ENCODE peak calls at places on chromosome X, in seven cellular contexts. W, G, L, S, M, T and Q are unnamed samples.

GRCh38 chrX:30504309-30504708 is 73.3 kb downstream of the TASL start:
- DNase-seq in W (peak; percentile 36), G (no peak), L (peak; percentile 11), S (no peak), M (no peak), T (no peak), Q (no peak)

GRCh38 chrX:12814434-12814833 is 23.2 kb downstream of the PRPS2 start:
- DNase-seq in W (peak; percentile 65), G (peak; percentile 10), L (peak; percentile 36), S (no peak), M (peak; percentile 44), T (no peak), Q (no peak)

GRCh38 chrX:134622056-134622812 is 36.0 kb downstream of the PLAC1 start:
- DNase-seq in W (peak; percentile 89), G (no peak), L (peak; percentile 87), S (no peak), M (peak; percentile 29), T (no peak), Q (no peak)

GRCh38 chrX:101057095-101057714 is 5.3 kb upstream of the TRMT2B start:
- DNase-seq in W (peak; percentile 68), G (no peak), L (peak; percentile 70), S (no peak), M (no peak), T (no peak), Q (no peak)

GRCh38 chrX:115378471-115378870 is 89.0 kb downstream of the LUZP4 start:
- DNase-seq in W (peak; percentile 79), G (no peak), L (peak; percentile 27), S (no peak), M (no peak), T (no peak), Q (no peak)

GRCh38 chrX:24334473-24334872 is 20.6 kb upstream of the SUPT20HL2 start:
- DNase-seq in W (peak; percentile 34), G (no peak), L (peak; percentile 19), S (no peak), M (no peak), T (no peak), Q (no peak)

GRCh38 chrX:134537179-134537945 is 77.4 kb downstream of the HPRT1 start:
- DNase-seq in W (peak; percentile 68), G (no peak), L (peak; percentile 92), S (no peak), M (no peak), T (no peak), Q (peak; percentile 75)

GRCh38 chrX:39821011-39821708 is 276.6 kb downstream of the BCOR start:
- DNase-seq in W (peak; percentile 25), G (no peak), L (peak; percentile 25), S (no peak), M (peak; percentile 27), T (no peak), Q (no peak)

GRCh38 chrX:45762699-45763647 is 562.3 kb upstream of the DIPK2B start:
- DNase-seq in W (no peak), G (no peak), L (peak; percentile 38), S (no peak), M (no peak), T (no peak), Q (no peak)

GRCh38 chrX:102067966-102068723 is 57.3 kb upstream of the TCEAL2 start:
- DNase-seq in W (peak; percentile 27), G (no peak), L (peak; percentile 27), S (peak; percentile 0), M (peak; percentile 7), T (no peak), Q (peak; percentile 22)

GRCh38 chrX:110421499-110422455 is 63.1 kb downstream of the RTL9 start:
- DNase-seq in W (no peak), G (no peak), L (no peak), S (no peak), M (no peak), T (no peak), Q (no peak)

GRCh38 chrX:63506320-63506719 is 155.2 kb upstream of the SPIN4 start:
- DNase-seq in W (peak; percentile 47), G (no peak), L (peak; percentile 20), S (no peak), M (no peak), T (no peak), Q (no peak)

GRCh38 chrX:87664381-87664780 is 146.8 kb downstream of the KLHL4 start:
- DNase-seq in W (peak; percentile 31), G (no peak), L (no peak), S (no peak), M (no peak), T (no peak), Q (no peak)

GRCh38 chrX:42869011-42869410 is 91.0 kb upstream of the PPP1R2C start:
- DNase-seq in W (no peak), G (no peak), L (no peak), S (no peak), M (no peak), T (no peak), Q (no peak)

GRCh38 chrX:69138512-69138911 is 26.7 kb downstream of the PJA1 start:
- DNase-seq in W (no peak), G (no peak), L (no peak), S (no peak), M (no peak), T (no peak), Q (no peak)